ENCODE peak calls at places on chromosomes 12 and 14, in four cellular contexts. V, S, R and J are unnamed samples.

GRCh38 chr12:85568395-85569103 is 267.7 kb downstream of the RASSF9 start:
- DNase-seq in R (no peak), V (no peak), S (peak), J (no peak)

GRCh38 chr12:44863867-44864266 is 12.2 kb downstream of the NELL2 start:
- DNase-seq in R (no peak), S (no peak), V (no peak), J (no peak)

GRCh38 chr12:106973545-106973944 is 13.4 kb downstream of the MTERF2 start:
- DNase-seq in S (no peak), V (no peak), R (no peak), J (no peak)

GRCh38 chr14:36346052-36346451 is 25.6 kb upstream of the MBIP start:
- DNase-seq in R (peak), S (no peak), V (no peak), J (no peak)

GRCh38 chr14:29085546-29085945 is 319.0 kb downstream of the FOXG1 start:
- DNase-seq in R (no peak), S (no peak), V (peak), J (no peak)

GRCh38 chr14:63510538-63510937 is 32.6 kb downstream of the PPP2R5E start:
- DNase-seq in V (no peak), S (no peak), R (no peak), J (peak)

GRCh38 chr14:102616799-102617198 is 24.4 kb downstream of the RCOR1 start:
- DNase-seq in R (no peak), S (no peak), V (no peak), J (no peak)

GRCh38 chr12:91529829-91530228 is 347.2 kb upstream of the DCN start:
- DNase-seq in R (no peak), S (no peak), V (no peak), J (no peak)

GRCh38 chr14:23566782-23567185 is 807 bp downstream of the AP1G2 start:
- DNase-seq in S (peak), V (no peak), R (peak), J (no peak)

GRCh38 chr12:69897744-69898143 is 72.7 kb downstream of the MYRFL start:
- DNase-seq in S (no peak), R (no peak), V (no peak), J (no peak)

GRCh38 chr12:123057505-123058265 is 77.2 kb downstream of the ARL6IP4 start:
- DNase-seq in V (no peak), R (peak), S (no peak), J (no peak)

GRCh38 chr14:99546230-99546879 is 57.7 kb downstream of the CCDC85C start:
- DNase-seq in V (no peak), R (no peak), S (no peak), J (no peak)

GRCh38 chr14:102570334-102570995 is 22.0 kb upstream of the RCOR1 start:
- DNase-seq in R (no peak), S (no peak), V (no peak), J (no peak)